ENCODE peak calls at places on chromosomes 12 and 14, in six cellular contexts. W is aorta, C is A549, R is ovary, K is A673, H is GM12878. N is an unnamed sample.

GRCh38 chr12:50221228-50222008 is 54.2 kb upstream of the CERS5 start:
- DNase-seq in K (peak; percentile 94), W (no peak), H (peak; percentile 53), R (no peak), C (peak; percentile 31), N (no peak)

GRCh38 chr12:39972119-39972518 is 133.8 kb downstream of the SLC2A13 start:
- DNase-seq in K (peak; percentile 42), H (no peak), R (no peak), C (no peak), W (no peak), N (no peak)

GRCh38 chr12:107309020-107309419 is 215.7 kb upstream of the CRY1 start:
- DNase-seq in K (no peak), R (no peak), H (no peak), W (no peak), C (no peak), N (no peak)

GRCh38 chr12:19036673-19037357 is 92.7 kb upstream of the PLEKHA5 start:
- DNase-seq in K (no peak), R (no peak), W (no peak), H (no peak), C (no peak), N (peak; percentile 45)

GRCh38 chr12:47133981-47134380 is 54.2 kb upstream of the AMIGO2 start:
- DNase-seq in H (no peak), W (no peak), C (no peak), K (no peak), R (no peak), N (no peak)

GRCh38 chr12:102167821-102168605 is 29.6 kb downstream of the PMCH start:
- DNase-seq in K (no peak), R (no peak), W (no peak), C (no peak), H (peak; percentile 7), N (no peak)

GRCh38 chr14:90976076-90976475 is 84.4 kb downstream of the RPS6KA5 start:
- DNase-seq in K (no peak), W (no peak), H (no peak), R (no peak), C (no peak), N (no peak)

GRCh38 chr14:56081139-56081538 is 37.1 kb upstream of the PELI2 start:
- DNase-seq in R (no peak), W (no peak), C (no peak), K (no peak), H (no peak), N (no peak)

GRCh38 chr12:55929306-55929791 is 1.6 kb upstream of the DGKA start:
- DNase-seq in K (no peak), W (peak; percentile 55), R (no peak), C (no peak), H (peak; percentile 70), N (no peak)

GRCh38 chr12:67539946-67540345 is 108.6 kb upstream of the DYRK2 start:
- DNase-seq in K (no peak), R (no peak), H (no peak), C (no peak), W (no peak), N (peak; percentile 80)

GRCh38 chr12:66776974-66777373 is 98.1 kb upstream of the GRIP1 start:
- DNase-seq in H (peak; percentile 4), K (no peak), W (no peak), R (no peak), C (no peak), N (no peak)

GRCh38 chr14:54275997-54276396 is 120.8 kb upstream of the CDKN3 start:
- DNase-seq in C (no peak), W (no peak), H (no peak), K (no peak), R (no peak), N (no peak)

GRCh38 chr14:104346112-104346462 is 207.7 kb downstream of the KIF26A start:
- DNase-seq in H (no peak), R (peak; percentile 10), K (no peak), W (no peak), C (no peak), N (no peak)

GRCh38 chr12:122999196-122999946 is 18.9 kb downstream of the ARL6IP4 start:
- DNase-seq in W (no peak), K (no peak), H (no peak), R (no peak), C (no peak), N (no peak)

GRCh38 chr12:108832730-108833354 is 24.5 kb downstream of the SSH1 start:
- DNase-seq in H (no peak), C (peak; percentile 50), W (peak; percentile 63), R (no peak), K (no peak), N (no peak)

GRCh38 chr12:101857043-101857558 is 20.3 kb upstream of the DRAM1 start:
- DNase-seq in C (peak; percentile 42), R (no peak), W (no peak), K (peak; percentile 33), H (no peak), N (no peak)

GRCh38 chr12:126397071-126397571 is 1331.9 kb downstream of the AACS start:
- DNase-seq in H (no peak), R (no peak), K (peak; percentile 87), C (no peak), W (no peak), N (no peak)

GRCh38 chr12:3912863-3913262 is 39.7 kb upstream of the PARP11 start:
- DNase-seq in C (no peak), W (no peak), H (no peak), R (no peak), K (no peak), N (no peak)

GRCh38 chr12:74890237-74890599 is 319.4 kb downstream of the KCNC2 start:
- DNase-seq in W (no peak), R (no peak), C (peak; percentile 79), H (no peak), K (peak; percentile 69), N (no peak)

GRCh38 chr14:31895206-31895605 is 181.9 kb upstream of the ARHGAP5 start:
- DNase-seq in R (no peak), C (no peak), W (no peak), H (no peak), K (peak; percentile 21), N (no peak)

GRCh38 chr14:31167032-31167431 is 40.6 kb downstream of the HECTD1 start:
- DNase-seq in K (no peak), W (no peak), R (no peak), C (no peak), H (no peak), N (no peak)

GRCh38 chr14:105034314-105035039 is 13.6 kb upstream of the CDCA4 start:
- DNase-seq in K (no peak), R (no peak), C (no peak), W (no peak), H (no peak), N (no peak)

GRCh38 chr12:92300781-92301180 is 155.1 kb upstream of the BTG1 start:
- DNase-seq in W (no peak), H (no peak), R (no peak), C (no peak), K (no peak), N (no peak)
- H3K9me3 ChIP-seq in W (no peaks in the 10 kb centered on the region), H (no peaks in the 10 kb centered on the region), R (no peaks in the 10 kb centered on the region), C (no peaks in the 10 kb centered on the region), K (no peaks in the 10 kb centered on the region), N (no peaks in the 10 kb centered on the region)

GRCh38 chr12:31843399-31844095 is 114.7 kb upstream of the AMN1 start:
- DNase-seq in C (no peak), K (no peak), W (no peak), H (no peak), R (no peak), N (no peak)

GRCh38 chr12:31850268-31850667 is 108.9 kb upstream of the RESF1 start:
- DNase-seq in C (no peak), H (no peak), K (no peak), W (no peak), R (no peak), N (no peak)

GRCh38 chr12:31849090-31849687 is 110.0 kb upstream of the RESF1 start:
- DNase-seq in K (peak; percentile 38), R (no peak), C (peak; percentile 67), W (no peak), H (no peak), N (no peak)

GRCh38 chr12:31846405-31846804 is 112.8 kb upstream of the RESF1 start:
- DNase-seq in R (no peak), W (no peak), H (no peak), K (no peak), C (no peak), N (no peak)

GRCh38 chr12:31845613-31846321 is 113.4 kb upstream of the RESF1 start:
- DNase-seq in W (no peak), R (no peak), H (no peak), C (peak; percentile 36), K (no peak), N (no peak)
- H3K9me3 ChIP-seq in W (peaks cover 2% of the 10 kb centered on the region), R (no peaks in the 10 kb centered on the region), H (peaks cover 10% of the 10 kb centered on the region), C (peaks cover 32% of the 10 kb centered on the region), K (peaks cover 33% of the 10 kb centered on the region), N (no peaks in the 10 kb centered on the region)

GRCh38 chr12:34286934-34287333 is 264.6 kb downstream of the ALG10 start:
- DNase-seq in R (no peak), C (no peak), H (no peak), K (no peak), W (no peak), N (no peak)

GRCh38 chr12:34288963-34289345 is 266.7 kb downstream of the ALG10 start:
- DNase-seq in C (no peak), H (no peak), W (peak; percentile 21), K (no peak), R (no peak), N (no peak)

GRCh38 chr12:34286483-34286882 is 264.2 kb downstream of the ALG10 start:
- DNase-seq in K (no peak), C (no peak), R (no peak), W (peak; percentile 12), H (no peak), N (no peak)

GRCh38 chr12:34287986-34288962 is 266.0 kb downstream of the ALG10 start:
- DNase-seq in R (peak; percentile 2), H (no peak), C (no peak), W (peak; percentile 18), K (no peak), N (no peak)

GRCh38 chr12:34287437-34287836 is 265.1 kb downstream of the ALG10 start:
- DNase-seq in R (no peak), W (peak; percentile 6), K (no peak), C (no peak), H (no peak), N (no peak)
- H3K9me3 ChIP-seq in R (no peaks in the 10 kb centered on the region), W (no peaks in the 10 kb centered on the region), K (peaks cover 52% of the 10 kb centered on the region), C (peaks cover 8% of the 10 kb centered on the region), H (no peaks in the 10 kb centered on the region), N (peaks cover 46% of the 10 kb centered on the region)

GRCh38 chr12:34403706-34404376 is 381.5 kb downstream of the ALG10 start:
- DNase-seq in R (peak; percentile 2), W (peak; percentile 20), H (no peak), C (no peak), K (no peak), N (peak; percentile 78)

GRCh38 chr12:34406228-34406995 is 384.1 kb downstream of the ALG10 start:
- DNase-seq in K (no peak), H (no peak), R (peak; percentile 3), W (peak; percentile 20), C (no peak), N (peak; percentile 90)

GRCh38 chr12:34404377-34405285 is 382.3 kb downstream of the ALG10 start:
- DNase-seq in C (no peak), R (peak; percentile 1), H (no peak), K (no peak), W (peak; percentile 26), N (peak; percentile 81)

GRCh38 chr12:34406996-34407300 is 384.7 kb downstream of the ALG10 start:
- DNase-seq in K (no peak), H (no peak), W (peak; percentile 13), C (no peak), R (no peak), N (no peak)

GRCh38 chr12:34405286-34406227 is 383.3 kb downstream of the ALG10 start:
- DNase-seq in K (no peak), R (peak; percentile 4), W (peak; percentile 34), H (no peak), C (no peak), N (peak; percentile 60)
- H3K9me3 ChIP-seq in K (peaks cover 62% of the 10 kb centered on the region), R (no peaks in the 10 kb centered on the region), W (peaks cover 9% of the 10 kb centered on the region), H (no peaks in the 10 kb centered on the region), C (peaks cover 12% of the 10 kb centered on the region), N (peaks cover 95% of the 10 kb centered on the region)

N was measured in esophagus muscularis mucosa.